ENCODE peak calls at places on chromosomes 12 and 14, in six cellular contexts. Q is astrocyte, E is breast epithelium, I is ovary, V is HCT116, N is SK-N-SH. T is an unnamed sample.
A peak's percentile ranks its signal among the peaks of the same experiment; 100 is the strongest.

GRCh38 chr12:109093022-109093918 is at the start of gene ALKBH2:
- DNase-seq in N (peak; percentile 90), I (peak; percentile 93), V (peak; percentile 88), Q (peak; percentile 74), E (peak; percentile 94), T (peak; percentile 93)

GRCh38 chr14:92967346-92967926 is 44.5 kb downstream of the CHGA start:
- DNase-seq in Q (no peak), V (no peak), N (no peak), I (no peak), E (no peak), T (no peak)

GRCh38 chr12:49489720-49490119 is 49.1 kb upstream of the KCNH3 start:
- DNase-seq in Q (peak; percentile 98), E (no peak), N (no peak), I (no peak), V (peak; percentile 70), T (peak; percentile 91)

GRCh38 chr12:24152270-24152669 is 202.8 kb upstream of the SOX5 start:
- DNase-seq in E (no peak), Q (no peak), I (no peak), N (no peak), V (no peak), T (no peak)

GRCh38 chr14:50666772-50667490 is 1.2 kb downstream of the SAV1 start:
- DNase-seq in V (no peak), N (peak; percentile 23), Q (peak; percentile 72), I (peak; percentile 65), E (no peak), T (peak; percentile 77)

GRCh38 chr12:51820721-51821422 is 27.6 kb downstream of the FIGNL2 start:
- DNase-seq in E (no peak), Q (peak; percentile 51), N (peak; percentile 97), V (no peak), I (peak; percentile 23), T (peak; percentile 16)

GRCh38 chr14:74502236-74503019 is 8.9 kb downstream of the ISCA2 start:
- DNase-seq in V (no peak), Q (no peak), I (peak; percentile 54), E (no peak), N (peak; percentile 66), T (peak; percentile 65)

GRCh38 chr12:53287741-53288216 is 7.6 kb upstream of the PFDN5 start:
- DNase-seq in I (peak; percentile 63), Q (peak; percentile 18), V (no peak), E (peak; percentile 68), N (peak; percentile 72), T (peak; percentile 71)

GRCh38 chr12:54172102-54172630 is 16.6 kb downstream of the SMUG1 start:
- DNase-seq in E (no peak), N (no peak), Q (no peak), V (no peak), I (no peak), T (no peak)

GRCh38 chr12:52601671-52602070 is 408 bp upstream of the KRT72 start:
- DNase-seq in N (no peak), Q (no peak), I (no peak), E (no peak), V (no peak), T (no peak)

GRCh38 chr14:93654599-93654998 is 133.7 kb downstream of the PRIMA1 start:
- DNase-seq in N (no peak), V (no peak), I (no peak), Q (no peak), E (no peak), T (no peak)

DNA sequence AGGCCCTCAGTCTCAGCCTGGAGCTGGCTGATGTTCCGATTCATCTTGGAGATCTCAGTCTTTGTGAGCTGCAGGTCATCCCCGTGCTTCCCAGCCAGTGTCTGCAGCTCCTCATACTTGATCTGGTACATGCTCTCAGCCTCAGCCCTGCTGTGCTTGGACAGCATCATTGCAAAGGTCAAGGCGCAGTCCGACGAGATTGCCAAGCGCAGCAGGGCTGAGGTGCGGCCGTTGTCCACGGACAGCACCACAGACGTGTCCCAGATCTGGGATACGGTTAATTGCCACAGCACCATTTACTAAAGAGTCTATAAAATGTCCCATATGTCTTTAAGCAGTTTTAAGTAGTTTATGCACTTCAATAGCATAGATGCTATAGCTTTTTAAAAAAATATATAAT is 965.7 kb downstream of the FSCB start:
- DNase-seq in Q (no peak), I (no peak), V (no peak), E (no peak), N (no peak), T (no peak)
- TF ChIP-seq CTCF in Q (no peak), I (no peak), V (no peak), E (no peak), N (no peak), T (no peak)

GRCh38 chr12:77847665-77848431 is 17.2 kb downstream of the NAV3 start:
- DNase-seq in Q (peak; percentile 97), V (peak; percentile 59), E (no peak), N (no peak), I (no peak), T (peak; percentile 90)
- H3K4me3 ChIP-seq in Q (peak overlapping the region; percentile 2), V (no peak overlapping the region), E (no peak overlapping the region), N (no peak overlapping the region), I (no peak overlapping the region), T (no peak overlapping the region)

GRCh38 chr14:52791204-52792096 is at the start of gene GNPNAT1:
- DNase-seq in I (peak; percentile 81), E (peak; percentile 79), V (peak; percentile 86), N (peak; percentile 98), Q (peak; percentile 89), T (peak; percentile 92)
- TF ChIP-seq CTCF in I (no peak), E (no peak), V (no peak), N (no peak), Q (no peak), T (no peak)

DNA sequence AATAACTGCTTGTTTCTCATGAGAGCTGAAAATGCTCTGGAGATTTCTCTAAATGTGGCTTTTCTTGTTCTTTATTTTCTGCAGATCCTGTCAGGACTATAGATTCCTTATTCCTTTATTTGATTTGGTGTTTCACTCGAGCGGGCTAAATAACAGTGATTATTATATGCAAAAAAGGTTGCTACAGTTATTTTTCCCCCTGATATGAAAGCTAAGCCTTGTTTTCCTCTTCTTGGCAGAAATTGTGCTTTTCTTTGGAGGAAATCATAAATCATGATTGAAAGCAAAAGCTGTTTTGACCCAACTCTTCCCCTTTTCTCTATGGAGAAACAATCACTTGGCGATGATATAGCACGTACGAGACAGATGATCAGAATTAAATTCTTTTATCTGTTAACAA is 31.3 kb downstream of the PPFIBP1 start:
- DNase-seq in Q (no peak), V (no peak), E (no peak), N (no peak), I (no peak), T (no peak)
- H3K4me3 ChIP-seq in Q (no peak overlapping the region), V (no peak overlapping the region), E (peak overlapping the region; percentile 21), N (no peak overlapping the region), I (peak overlapping the region; percentile 1), T (no peak overlapping the region)

DNA sequence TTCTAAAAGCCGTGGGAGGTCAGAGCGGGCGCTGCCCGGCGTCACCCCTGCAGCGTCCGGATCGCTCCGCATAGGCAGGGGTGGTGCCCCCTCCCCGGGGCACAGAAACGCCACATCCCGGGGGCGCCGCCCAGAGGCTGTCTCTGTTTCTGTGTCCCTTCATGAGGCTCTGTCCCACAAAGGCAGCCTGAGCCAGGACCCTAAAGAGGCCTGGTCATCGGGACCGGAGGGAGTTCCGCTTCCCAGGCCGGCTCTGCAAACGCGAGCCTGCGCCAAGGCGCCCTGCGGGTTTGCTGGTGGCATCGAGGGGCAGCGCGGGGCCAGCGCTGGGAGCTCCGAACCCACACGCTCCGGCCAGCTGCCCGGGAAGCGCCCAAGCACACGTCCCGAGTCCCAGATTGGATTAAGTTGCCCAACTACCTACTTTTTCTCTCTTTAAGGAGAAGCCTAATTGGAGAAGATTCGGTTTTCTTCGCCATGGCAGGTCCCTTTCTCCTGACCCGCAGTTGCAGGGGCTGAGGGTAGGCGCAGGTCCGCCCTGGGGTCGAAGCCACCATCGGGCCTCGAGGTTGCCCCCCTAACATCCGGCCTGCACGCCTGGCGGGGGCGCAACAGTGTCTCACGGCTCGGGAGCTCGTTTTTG is 421.7 kb downstream of the VRK1 start:
- DNase-seq in Q (peak; percentile 0), N (peak; percentile 19), I (no peak), E (no peak), V (no peak), T (peak; percentile 4)
- TF ChIP-seq CTCF in Q (no peak), N (no peak), I (no peak), E (no peak), V (no peak), T (no peak)

T was measured in epithelial cell of esophagus.